ENCODE peak calls at places on chromosomes 2 and 18, in four cellular contexts. A is neuronal stem cell, U is IMR-90, D is H1. X is an unnamed sample.

GRCh38 chr2:118062048-118062447 is 26.2 kb upstream of the INSIG2 start:
- DNase-seq in A (no peak), U (no peak), D (no peak), X (peak; percentile 27)

GRCh38 chr2:43333656-43334144 is 107.3 kb upstream of the ZFP36L2 start:
- DNase-seq in A (no peak), U (peak; percentile 66), D (no peak), X (peak; percentile 57)

GRCh38 chr18:79912409-79912991 is 39.0 kb downstream of the SLC66A2 start:
- DNase-seq in A (no peak), U (no peak), D (no peak), X (peak; percentile 44)

GRCh38 chr18:52063923-52064322 is 276.1 kb upstream of the DCC start:
- DNase-seq in A (no peak), U (no peak), D (no peak), X (no peak)

GRCh38 chr18:68984342-68984741 is 186.5 kb downstream of the CCDC102B start:
- DNase-seq in A (no peak), U (no peak), D (no peak), X (peak; percentile 3)

GRCh38 chr2:217913415-217913814 is 89.4 kb downstream of the TNS1 start:
- DNase-seq in A (no peak), U (no peak), D (no peak), X (no peak)

GRCh38 chr2:109318150-109318948 is 189.3 kb downstream of the SH3RF3 start:
- DNase-seq in A (peak; percentile 8), U (peak; percentile 98), D (no peak), X (peak; percentile 98)

GRCh38 chr2:129443235-129443884 is 536.1 kb upstream of the RAB6C start:
- DNase-seq in A (no peak), U (no peak), D (no peak), X (no peak)

GRCh38 chr2:147588191-147588590 is 256.6 kb upstream of the ACVR2A start:
- DNase-seq in A (no peak), U (peak; percentile 38), D (no peak), X (peak; percentile 32)

GRCh38 chr2:227717687-227718567 is at the start of gene SLC19A3:
- DNase-seq in A (peak; percentile 63), U (peak; percentile 50), D (peak; percentile 49), X (peak; percentile 73)

GRCh38 chr18:23932385-23933067 is 82.0 kb upstream of the TTC39C start:
- DNase-seq in A (no peak), U (no peak), D (no peak), X (no peak)

GRCh38 chr2:172680595-172681176 is 55.0 kb upstream of the RAPGEF4 start:
- DNase-seq in A (no peak), U (no peak), D (no peak), X (no peak)

GRCh38 chr18:9615280-9615797 is 980 bp upstream of the PPP4R1 start:
- DNase-seq in A (peak; percentile 17), U (no peak), D (no peak), X (no peak)

GRCh38 chr2:190181066-190181681 is 118.6 kb upstream of the MSTN start:
- DNase-seq in A (peak; percentile 6), U (peak; percentile 2), D (no peak), X (no peak)

GRCh38 chr2:47083886-47084682 is 71.0 kb downstream of the STPG4 start:
- DNase-seq in A (no peak), U (no peak), D (no peak), X (no peak)

GRCh38 chr2:9010866-9011265 is 7.4 kb upstream of the MBOAT2 start:
- DNase-seq in A (no peak), U (peak; percentile 86), D (no peak), X (no peak)

GRCh38 chr2:33477473-33478468 is 1.3 kb downstream of the RASGRP3 start:
- DNase-seq in A (no peak), U (no peak), D (no peak), X (peak; percentile 61)
- H3K4me3 ChIP-seq in A (no peak overlapping the region), U (no peak overlapping the region), D (no peak overlapping the region), X (no peak overlapping the region)

DNA sequence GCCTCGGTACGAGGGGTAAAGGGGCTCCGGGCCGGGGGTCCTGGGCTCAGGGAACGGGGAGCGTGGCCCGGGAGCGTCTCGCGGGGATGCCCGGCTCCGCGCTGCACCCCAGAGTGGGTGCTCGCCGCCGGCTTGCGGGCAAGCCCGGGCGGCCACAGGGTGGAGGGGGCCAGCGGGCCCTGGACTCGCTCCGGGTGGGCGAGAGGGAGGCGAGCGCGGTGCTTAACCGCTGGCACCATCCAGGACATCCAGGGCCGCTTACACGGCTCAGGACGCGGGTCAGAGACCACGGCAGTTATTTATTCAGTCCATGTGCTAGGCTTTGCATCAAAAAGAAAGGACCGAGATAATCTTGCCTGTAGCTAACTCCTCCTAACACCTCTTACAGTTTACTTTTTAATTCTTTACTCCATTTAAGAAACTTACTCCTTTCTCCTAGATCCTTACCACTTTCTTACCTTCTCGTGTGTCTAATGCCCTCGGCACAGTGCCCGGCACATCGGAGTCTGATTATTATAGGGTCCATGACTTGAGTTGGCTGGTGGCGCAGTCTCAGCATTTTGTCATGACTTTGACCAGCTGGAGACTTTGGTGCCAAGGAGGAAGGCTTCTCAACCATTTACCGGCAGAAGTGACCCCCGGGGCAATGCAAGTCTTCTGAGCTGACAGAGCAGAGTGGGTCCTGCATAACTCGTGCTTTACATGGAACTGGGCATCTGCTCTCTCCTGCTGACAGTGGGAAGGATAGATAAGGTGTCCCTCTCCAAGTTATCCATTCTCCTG is 427 bp downstream of the ANXA4 start:
- DNase-seq in A (peak; percentile 11), U (peak; percentile 11), D (no peak), X (peak; percentile 28)
- H2BK120ac ChIP-seq in A (peak overlapping the region; percentile 76), U (peak overlapping the region; percentile 16), D (no peak overlapping the region), X (no peak overlapping the region)

GRCh38 chr2:64262816-64263215 is 118.6 kb upstream of the PELI1 start:
- DNase-seq in A (no peak), U (no peak), D (no peak), X (no peak)

GRCh38 chr2:64262068-64262467 is 117.8 kb upstream of the PELI1 start:
- DNase-seq in A (no peak), U (no peak), D (no peak), X (no peak)

GRCh38 chr2:64260817-64261216 is 116.6 kb upstream of the PELI1 start:
- DNase-seq in A (no peak), U (no peak), D (no peak), X (peak; percentile 51)

GRCh38 chr2:64260093-64260808 is 116.0 kb upstream of the PELI1 start:
- DNase-seq in A (no peak), U (no peak), D (no peak), X (no peak)

DNA sequence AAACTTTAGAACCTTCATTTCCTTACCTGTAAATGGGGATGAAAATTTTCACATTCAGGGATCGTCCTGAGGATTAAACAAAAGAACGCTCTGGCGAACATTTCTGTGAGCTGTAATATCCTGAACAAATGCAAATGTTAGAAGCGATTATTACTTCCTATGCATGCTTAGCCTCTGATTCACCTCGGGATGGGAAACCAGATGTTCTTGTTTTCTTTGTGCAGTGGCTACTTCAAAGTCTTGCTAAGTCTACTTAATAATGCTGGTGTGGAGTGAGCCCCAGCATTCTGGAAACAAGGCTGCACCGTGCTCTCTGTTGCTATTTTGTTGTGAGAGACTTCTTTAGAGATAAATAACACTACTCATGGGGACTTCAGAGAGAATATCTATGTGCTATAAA is 119.1 kb upstream of the PELI1 start:
- DNase-seq in A (no peak), U (peak; percentile 88), D (no peak), X (peak; percentile 82)
- H3K4me1 ChIP-seq in A (peaks cover 7% of the 10 kb centered on the region), U (peaks cover 2% of the 10 kb centered on the region), D (peaks cover 39% of the 10 kb centered on the region), X (peaks cover 14% of the 10 kb centered on the region)

DNA sequence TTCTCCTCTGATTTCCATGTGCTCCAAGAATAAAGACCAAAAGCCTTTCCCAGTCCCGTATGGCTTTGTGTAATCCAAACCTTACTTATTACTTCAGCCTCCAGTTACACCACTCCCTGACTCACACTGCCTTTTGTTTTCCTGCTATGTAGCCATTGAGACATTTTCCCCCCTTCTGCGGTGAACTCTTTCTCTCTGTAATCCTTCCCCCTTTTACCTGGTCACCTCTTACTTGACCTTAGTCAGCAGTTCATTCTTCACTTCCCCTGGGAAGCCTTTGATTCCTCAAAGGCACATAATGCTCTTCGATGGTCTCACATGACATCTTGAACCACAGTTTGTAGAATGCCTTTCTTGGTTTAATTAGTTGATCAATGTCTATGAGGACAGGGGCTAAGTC is 256.1 kb upstream of the FANCL start:
- DNase-seq in A (peak; percentile 73), U (no peak), D (peak; percentile 80), X (no peak)
- H3K4me3 ChIP-seq in A (no peak overlapping the region), U (no peak overlapping the region), D (peak overlapping the region; percentile 17), X (no peak overlapping the region)

GRCh38 chr2:100293341-100294161 is 28.8 kb downstream of the LONRF2 start:
- DNase-seq in A (no peak), U (peak; percentile 31), D (no peak), X (no peak)

GRCh38 chr2:100290718-100291151 is 31.6 kb downstream of the LONRF2 start:
- DNase-seq in A (no peak), U (no peak), D (no peak), X (no peak)

GRCh38 chr2:100294162-100294497 is 28.2 kb downstream of the LONRF2 start:
- DNase-seq in A (no peak), U (no peak), D (no peak), X (no peak)

GRCh38 chr2:100291152-100291970 is 30.9 kb downstream of the LONRF2 start:
- DNase-seq in A (no peak), U (peak; percentile 99), D (no peak), X (peak; percentile 98)

GRCh38 chr2:100292022-100292580 is 30.2 kb downstream of the LONRF2 start:
- DNase-seq in A (no peak), U (peak; percentile 96), D (no peak), X (peak; percentile 98)
- H2BK120ac ChIP-seq in A (no peak overlapping the region), U (peak overlapping the region; percentile 73), D (no peak overlapping the region), X (peak overlapping the region; percentile 2)

GRCh38 chr2:205695460-205695979 is 13.2 kb downstream of the NRP2 start:
- DNase-seq in A (no peak), U (peak; percentile 94), D (no peak), X (peak; percentile 69)
- H3K4me1 ChIP-seq in A (peaks cover 26% of the 10 kb centered on the region), U (peaks cover 51% of the 10 kb centered on the region), D (peaks cover 18% of the 10 kb centered on the region), X (peaks cover 26% of the 10 kb centered on the region)

DNA sequence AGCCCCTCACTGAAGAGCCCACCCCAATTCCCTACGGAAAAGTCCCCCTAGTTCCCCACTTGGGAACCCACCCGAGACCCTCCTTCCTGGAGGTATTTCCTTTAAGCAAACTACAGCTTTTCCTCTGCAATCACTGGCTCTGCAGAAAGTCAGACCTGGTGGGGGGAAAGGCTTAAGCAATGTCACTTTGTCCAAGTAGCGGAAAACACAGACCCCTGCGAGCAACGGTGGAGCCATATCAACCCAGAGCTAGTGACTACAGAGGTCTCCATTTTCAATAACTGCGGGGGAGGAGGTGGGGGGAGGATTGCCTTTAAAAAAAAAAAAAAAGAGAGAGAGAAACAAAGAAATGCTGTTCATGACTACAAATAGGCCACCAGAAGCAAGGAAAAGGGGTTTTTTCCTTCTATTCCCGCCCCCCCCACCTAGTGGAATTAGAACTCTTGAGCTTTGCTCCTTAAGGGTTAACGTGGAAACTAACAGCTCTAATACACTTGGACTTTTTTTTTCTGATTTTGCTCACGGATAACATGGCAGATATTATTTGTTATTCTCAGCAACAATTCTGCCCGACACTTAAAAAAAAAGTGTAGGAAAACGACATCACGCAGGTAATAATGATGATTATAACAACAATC is 1.1 kb upstream of the FRZB start:
- DNase-seq in A (peak; percentile 39), U (no peak), D (no peak), X (no peak)
- H3K4me3 ChIP-seq in A (peak overlapping the region; percentile 42), U (peak overlapping the region; percentile 48), D (peak overlapping the region; percentile 68), X (peak overlapping the region; percentile 88)